ENCODE peak calls at places on chromosomes 16 and 17, in six cellular contexts. Z is endothelial cell of umbilical vein; W is brain microvascular endothelial cell; I is AG04449; X is psoas muscle; B is CD8-positive, alpha-beta T cell. M is an unnamed sample.

GRCh38 chr16:56708821-56709685 is 20.9 kb upstream of the NUP93 start:
- DNase-seq in Z (no peak), B (peak), W (no peak), I (no peak), X (no peak), M (no peak)

GRCh38 chr17:227581-228222 is 46.3 kb upstream of the DOC2B start:
- DNase-seq in B (no peak), W (no peak), I (no peak), X (no peak), Z (no peak), M (no peak)

GRCh38 chr17:6712854-6713129 is 377 bp downstream of the SLC13A5 start:
- DNase-seq in X (no peak), I (no peak), B (peak), W (no peak), Z (no peak), M (no peak)

GRCh38 chr17:30433514-30433913 is 43.7 kb upstream of the GOSR1 start:
- DNase-seq in X (no peak), B (no peak), I (peak), Z (peak), W (peak), M (no peak)

GRCh38 chr16:54242199-54242598 is 44.4 kb downstream of the IRX3 start:
- DNase-seq in I (no peak), W (no peak), Z (peak), B (no peak), X (no peak), M (no peak)

GRCh38 chr17:2071421-2072281 is 16.7 kb downstream of the HIC1 start:
- DNase-seq in B (no peak), Z (peak), W (peak), X (peak), I (no peak), M (no peak)

GRCh38 chr16:23131841-23132576 is 17.2 kb downstream of the USP31 start:
- DNase-seq in B (no peak), Z (peak), W (no peak), I (no peak), X (no peak), M (no peak)

GRCh38 chr16:27318399-27319256 is 4.9 kb downstream of the IL4R start:
- DNase-seq in Z (no peak), I (no peak), X (peak), B (peak), W (peak), M (peak)

GRCh38 chr17:78000351-78000750 is 41.8 kb downstream of the TNRC6C start:
- DNase-seq in Z (peak), B (no peak), X (no peak), I (peak), W (peak), M (no peak)

GRCh38 chr17:83204230-83204725 is 124.9 kb downstream of the METRNL start:
- DNase-seq in X (no peak), W (no peak), Z (no peak), I (no peak), B (peak), M (no peak)

GRCh38 chr17:4788807-4789700 is at the start of gene GLTPD2:
- DNase-seq in I (no peak), Z (no peak), B (no peak), W (no peak), X (no peak), M (no peak)

GRCh38 chr17:46029627-46030026 is 30.6 kb downstream of the STH start:
- DNase-seq in Z (no peak), W (no peak), B (no peak), I (no peak), X (no peak), M (no peak)

GRCh38 chr17:81254955-81255717 is 16.0 kb downstream of the NDUFAF8 start:
- DNase-seq in X (peak), I (no peak), Z (peak), B (no peak), W (peak), M (no peak)
- TF ChIP-seq CTCF in X (peak), I (peak), Z (peak), B (no peak), W (peak), M (no peak)

GRCh38 chr17:17129466-17129865 is 76.7 kb downstream of the PLD6 start:
- DNase-seq in X (peak), W (no peak), B (no peak), Z (no peak), I (no peak), M (no peak)

GRCh38 chr17:17131876-17132275 is 74.3 kb downstream of the PLD6 start:
- DNase-seq in W (no peak), I (no peak), Z (no peak), B (no peak), X (peak), M (no peak)

GRCh38 chr17:17128476-17129075 is 77.6 kb downstream of the PLD6 start:
- DNase-seq in X (no peak), Z (no peak), B (no peak), W (no peak), I (no peak), M (no peak)

GRCh38 chr17:17127730-17128291 is 78.3 kb downstream of the PLD6 start:
- DNase-seq in X (no peak), Z (no peak), B (no peak), W (no peak), I (no peak), M (no peak)

DNA sequence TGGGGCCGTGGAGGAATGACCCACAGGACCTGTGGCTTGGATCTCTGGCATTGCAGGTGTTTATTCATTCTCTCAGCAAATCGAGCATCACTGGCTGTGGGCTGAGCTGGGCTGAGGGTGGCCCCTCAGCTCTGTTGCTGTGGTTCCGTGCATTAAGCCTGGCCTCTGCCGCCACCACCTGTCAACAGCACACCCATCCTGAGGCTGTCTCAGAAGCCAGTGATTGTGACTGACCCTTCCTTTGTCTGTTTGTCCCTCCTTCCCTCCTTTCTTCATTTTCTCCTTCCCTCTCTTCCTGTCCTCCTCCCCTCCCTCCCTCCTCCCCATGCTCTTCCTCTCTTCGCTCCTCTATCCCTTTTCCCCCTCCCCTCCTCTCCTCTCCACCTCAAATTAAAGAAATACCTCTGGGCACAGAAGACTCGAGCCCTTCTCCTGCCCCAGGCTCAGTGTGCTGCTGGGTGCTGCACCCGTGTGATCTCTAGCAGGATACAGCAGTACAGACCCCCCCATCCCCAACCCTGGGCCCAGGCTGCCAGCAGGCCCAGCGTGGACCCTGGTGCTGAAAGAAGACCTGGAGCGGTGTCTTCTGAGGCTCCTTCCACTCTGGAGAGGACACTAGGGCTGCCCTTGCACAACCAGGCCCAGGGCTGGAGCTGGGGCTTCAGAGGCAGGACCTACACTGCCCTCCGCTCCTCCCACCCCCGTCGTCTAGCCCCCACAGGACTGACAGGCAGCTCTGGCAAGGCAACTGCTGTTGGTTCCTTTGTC is 75.9 kb downstream of the PLD6 start:
- DNase-seq in W (no peak), I (no peak), X (peak), Z (no peak), B (no peak), M (no peak)
- TF ChIP-seq CTCF in W (no peak), I (no peak), X (no peak), Z (no peak), B (no peak), M (no peak)

DNA sequence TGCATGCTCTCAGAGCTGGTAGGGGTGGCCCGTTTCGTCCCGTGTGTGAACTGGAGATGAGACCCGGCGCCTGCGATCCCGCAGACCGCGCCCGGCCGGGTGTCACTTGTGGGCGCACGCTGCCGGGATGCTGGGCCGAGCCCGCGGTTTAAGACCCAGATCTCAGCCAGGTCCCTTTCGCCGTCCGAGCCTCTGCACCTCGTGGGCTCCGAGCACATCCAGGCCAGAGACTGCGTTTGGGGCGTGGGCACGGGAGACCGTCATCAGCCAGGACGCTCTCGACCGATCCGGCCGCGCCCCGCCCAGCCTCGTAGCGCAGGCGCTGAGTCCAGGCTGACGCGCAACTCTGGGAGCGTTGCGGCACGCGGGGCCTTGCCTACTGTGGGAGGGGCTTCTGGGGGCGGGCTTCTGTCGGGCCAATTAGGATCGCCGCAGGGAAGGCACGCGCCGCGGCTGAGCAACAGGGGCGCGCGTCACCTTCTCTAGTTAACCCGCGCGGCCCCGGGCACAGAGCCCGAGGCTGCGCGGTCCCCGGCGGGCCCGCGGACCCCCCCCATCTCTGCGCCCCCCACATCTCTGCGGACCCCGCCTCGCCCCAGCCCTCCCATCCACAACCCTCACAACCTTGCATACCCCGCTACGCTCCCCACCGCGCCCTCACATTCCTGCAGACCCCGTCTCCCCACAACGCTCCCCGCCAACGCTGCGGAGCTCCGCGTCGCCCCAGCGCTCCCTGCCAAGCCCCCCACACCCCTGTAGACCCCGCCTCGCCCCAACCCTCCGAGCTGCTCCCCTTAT is 687 bp upstream of the CEMP1 start:
- DNase-seq in Z (peak), B (peak), W (peak), I (peak), X (peak), M (peak)
- TF ChIP-seq CTCF in Z (no peak), B (no peak), W (no peak), I (no peak), X (no peak), M (no peak)

DNA sequence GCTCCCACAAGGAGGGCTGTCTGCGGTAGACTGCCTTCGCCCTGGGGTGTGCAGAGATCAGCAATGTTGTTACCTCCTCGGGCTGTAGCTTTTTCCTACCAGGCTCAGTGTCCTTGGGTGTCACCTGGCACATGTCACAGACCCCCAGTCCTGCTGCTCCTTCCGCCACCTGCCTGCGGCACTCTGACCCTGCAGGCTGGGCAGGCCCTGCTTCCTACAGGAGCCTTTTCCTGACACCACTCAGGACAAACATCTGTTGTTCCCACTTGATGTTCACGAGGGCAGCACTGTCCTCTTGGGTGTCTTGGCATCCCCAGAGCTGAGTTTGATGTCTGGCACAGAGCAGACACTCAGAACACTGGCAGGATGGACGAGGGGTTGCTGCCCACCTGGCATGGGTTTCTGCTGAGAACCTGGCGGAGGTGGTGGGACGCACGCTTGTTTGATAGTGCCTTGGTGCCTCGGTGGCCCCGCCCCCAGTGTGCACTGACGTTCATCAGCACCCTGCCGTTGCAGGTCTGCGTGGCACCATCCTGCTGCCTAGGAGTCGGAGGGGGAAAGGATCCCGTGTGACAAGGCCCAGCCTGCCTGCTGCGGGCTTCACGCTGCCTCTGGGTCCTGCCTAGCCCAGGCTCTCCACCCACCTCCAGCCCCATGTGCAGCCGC is 26.7 kb upstream of the NUDT16L1 start:
- DNase-seq in B (no peak), W (no peak), I (no peak), Z (no peak), X (no peak), M (no peak)
- TF ChIP-seq CTCF in B (no peak), W (no peak), I (no peak), Z (no peak), X (no peak), M (no peak)